ENCODE peak calls at places on chromosomes 4 and X, in seven cellular contexts. E is mesendoderm, Y is IMR-90, X is H9, K is H1, I is neuronal stem cell, S is trophoblast cell. B is an unnamed sample.

GRCh38 chr4:169253904-169254303 is 16.9 kb downstream of the SH3RF1 start:
- DNase-seq in E (no peak), Y (peak), X (no peak), K (no peak), I (no peak), S (no peak), B (peak)

GRCh38 chrX:40755291-40756249 is 20.2 kb upstream of the MED14 start:
- DNase-seq in E (peak), Y (peak), X (peak), K (no peak), I (no peak), S (no peak), B (no peak)

GRCh38 chrX:98956014-98956413 is 1454.1 kb downstream of the PCDH19 start:
- DNase-seq in E (peak), Y (no peak), X (peak), K (no peak), I (no peak), S (no peak), B (no peak)

GRCh38 chr4:12924728-12925320 is 559.3 kb downstream of the RAB28 start:
- DNase-seq in E (no peak), Y (no peak), X (no peak), K (no peak), I (no peak), S (no peak), B (no peak)

GRCh38 chrX:19566359-19567141 is 51.2 kb upstream of the MAP3K15 start:
- DNase-seq in E (peak), Y (peak), X (no peak), K (no peak), I (no peak), S (no peak), B (peak)

GRCh38 chrX:17638731-17639130 is 98.6 kb upstream of the SCML1 start:
- DNase-seq in E (no peak), Y (no peak), X (no peak), K (no peak), I (no peak), S (no peak), B (no peak)

GRCh38 chrX:111100191-111100590 is 4.2 kb downstream of the PAK3 start:
- DNase-seq in E (peak), Y (peak), X (peak), K (no peak), I (peak), S (no peak), B (peak)

GRCh38 chrX:11321986-11322385 is 28.8 kb downstream of the AMELX start:
- DNase-seq in E (no peak), Y (no peak), X (no peak), K (no peak), I (no peak), S (no peak), B (no peak)

GRCh38 chr4:128225148-128225547 is 62.5 kb downstream of the PGRMC2 start:
- DNase-seq in E (no peak), Y (peak), X (no peak), K (no peak), I (no peak), S (peak), B (peak)

GRCh38 chrX:153643431-153644351 is 3.3 kb upstream of the DUSP9 start:
- DNase-seq in E (no peak), Y (no peak), X (peak), K (no peak), I (no peak), S (no peak), B (peak)

GRCh38 chr4:163395055-163395454 is 51.4 kb downstream of the NPY5R start:
- DNase-seq in E (no peak), Y (peak), X (no peak), K (no peak), I (no peak), S (peak), B (peak)

GRCh38 chr4:81617569-81617968 is 145.9 kb upstream of the RASGEF1B start:
- DNase-seq in E (no peak), Y (no peak), X (no peak), K (no peak), I (no peak), S (no peak), B (no peak)

GRCh38 chrX:83512111-83512510 is 4.0 kb downstream of the POU3F4 start:
- DNase-seq in E (no peak), Y (no peak), X (no peak), K (no peak), I (no peak), S (no peak), B (no peak)

GRCh38 chr4:27123050-27123768 is 262.6 kb downstream of the STIM2 start:
- DNase-seq in E (peak), Y (no peak), X (peak), K (peak), I (peak), S (no peak), B (no peak)

GRCh38 chrX:46649421-46650260 is 76.1 kb downstream of the CHST7 start:
- DNase-seq in E (peak), Y (peak), X (peak), K (peak), I (no peak), S (no peak), B (no peak)

GRCh38 chr4:47791978-47792377 is 45.9 kb downstream of the CORIN start:
- DNase-seq in E (no peak), Y (no peak), X (no peak), K (no peak), I (no peak), S (no peak), B (no peak)
- H3K23ac ChIP-seq in E (no peak), Y (no peak), X (no peak), K (no peak), I (no peak), S (no peak), B (no peak)

GRCh38 chr4:36385951-36386561 is 104.6 kb downstream of the DTHD1 start:
- DNase-seq in E (no peak), Y (no peak), X (no peak), K (no peak), I (no peak), S (no peak), B (no peak)

GRCh38 chr4:36392049-36392448 is 110.6 kb downstream of the DTHD1 start:
- DNase-seq in E (no peak), Y (no peak), X (no peak), K (no peak), I (no peak), S (no peak), B (no peak)

GRCh38 chr4:36388710-36389109 is 107.3 kb downstream of the DTHD1 start:
- DNase-seq in E (peak), Y (no peak), X (no peak), K (no peak), I (no peak), S (no peak), B (no peak)

DNA sequence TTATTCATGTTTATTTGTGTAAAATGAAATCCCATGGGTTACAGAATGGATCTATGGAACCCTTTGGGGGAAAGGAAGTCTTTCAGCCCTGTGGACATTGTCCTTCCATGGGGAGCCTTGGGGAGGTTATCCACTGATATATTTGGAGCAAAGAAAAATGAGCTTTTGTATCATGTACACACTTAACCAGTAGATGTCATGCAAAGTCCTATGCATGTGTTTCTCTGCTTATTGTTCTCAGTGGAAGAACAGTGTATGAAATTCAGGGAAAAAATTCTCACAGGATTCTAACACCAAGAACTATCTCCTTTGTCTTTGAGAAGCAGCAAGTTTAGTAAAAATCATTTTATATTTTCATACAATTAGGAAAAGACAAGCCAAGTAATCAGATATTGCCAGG is 105.3 kb downstream of the DTHD1 start:
- DNase-seq in E (no peak), Y (no peak), X (no peak), K (no peak), I (no peak), S (no peak), B (no peak)
- H3K4me2 ChIP-seq in E (no peak), Y (no peak), X (no peak), K (no peak), I (no peak), S (no peak), B (no peak)

DNA sequence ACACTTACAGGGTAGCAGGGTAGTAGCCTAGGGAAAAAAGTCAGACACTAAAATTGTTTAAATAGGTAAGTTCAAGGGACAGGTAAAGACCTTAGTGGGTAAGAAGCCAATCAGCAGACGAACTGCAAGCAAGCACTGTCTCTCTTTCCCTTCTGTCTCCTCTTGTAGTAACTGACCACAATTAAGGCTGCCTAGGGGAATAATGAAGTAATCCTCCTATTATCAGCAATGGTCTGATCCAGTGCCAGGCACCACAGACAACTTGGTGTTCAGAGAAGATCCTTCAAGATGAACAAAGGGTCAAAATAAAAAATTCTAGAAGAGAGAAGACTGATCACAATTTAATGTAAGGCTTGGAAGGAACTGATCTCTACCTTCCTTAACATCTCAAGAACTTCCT is 62.9 kb downstream of the ELOVL6 start:
- DNase-seq in E (no peak), Y (no peak), X (no peak), K (no peak), I (no peak), S (no peak), B (no peak)
- H2BK120ac ChIP-seq in E (no peak), Y (no peak), X (no peak), K (no peak), I (no peak), S (no peak), B (no peak)

GRCh38 chr4:3501126-3501824 is 30.9 kb downstream of the LRPAP1 start:
- DNase-seq in E (no peak), Y (no peak), X (no peak), K (no peak), I (no peak), S (no peak), B (no peak)
- H3K23ac ChIP-seq in E (no peak), Y (no peak), X (no peak), K (no peak), I (no peak), S (no peak), B (no peak)

GRCh38 chr4:970046-970745 is 3.2 kb downstream of the DGKQ start:
- DNase-seq in E (peak), Y (no peak), X (no peak), K (no peak), I (no peak), S (no peak), B (no peak)

GRCh38 chr4:970854-971520 is 2.4 kb downstream of the DGKQ start:
- DNase-seq in E (no peak), Y (no peak), X (no peak), K (no peak), I (no peak), S (no peak), B (no peak)

GRCh38 chr4:968221-968620 is 5.1 kb downstream of the DGKQ start:
- DNase-seq in E (no peak), Y (no peak), X (no peak), K (no peak), I (no peak), S (no peak), B (no peak)

GRCh38 chr4:967113-968104 is 6.0 kb downstream of the DGKQ start:
- DNase-seq in E (no peak), Y (no peak), X (no peak), K (no peak), I (no peak), S (no peak), B (no peak)

GRCh38 chr4:968621-969394 is 4.6 kb downstream of the DGKQ start:
- DNase-seq in E (no peak), Y (no peak), X (no peak), K (no peak), I (no peak), S (no peak), B (no peak)
- H3K4me2 ChIP-seq in E (no peak), Y (no peak), X (no peak), K (peak), I (peak), S (no peak), B (no peak)